ENCODE peak calls at places on chromosomes 7 and 10, in nine cellular contexts. Y is DND-41, B is hepatocyte, T is H9, D is IMR-90, V is cardiac fibroblast, W is endothelial cell, K is HL-60, I is brain microvascular endothelial cell. E is an unnamed sample.

GRCh38 chr7:52163311-52163710 is 846.7 kb upstream of the COBL start:
- DNase-seq in Y (no peak), B (no peak), T (no peak), D (no peak), V (no peak), W (no peak), K (no peak), I (no peak), E (no peak)

GRCh38 chr10:33897255-33897893 is 562.9 kb upstream of the NRP1 start:
- DNase-seq in Y (no peak), B (no peak), T (no peak), D (peak), V (peak), W (no peak), K (no peak), I (peak), E (no peak)

GRCh38 chr10:67609996-67610793 is 85.8 kb downstream of the CTNNA3 start:
- DNase-seq in Y (no peak), B (no peak), T (no peak), D (peak), V (peak), W (no peak), K (no peak), I (no peak), E (no peak)

GRCh38 chr7:44152971-44153947 is 12.1 kb upstream of the MYL7 start:
- DNase-seq in Y (no peak), B (no peak), T (no peak), D (no peak), V (no peak), W (no peak), K (no peak), I (no peak), E (no peak)

GRCh38 chr7:149662591-149663095 is 110.7 kb downstream of the ZNF467 start:
- DNase-seq in Y (peak), B (peak), T (peak), D (peak), V (peak), W (peak), K (peak), I (peak), E (peak)

GRCh38 chr10:22629843-22630228 is 84.5 kb downstream of the PIP4K2A start:
- DNase-seq in Y (no peak), B (no peak), T (no peak), D (no peak), V (no peak), W (no peak), K (no peak), I (no peak), E (peak)

GRCh38 chr7:5139998-5140397 is 50.0 kb upstream of the WIPI2 start:
- DNase-seq in Y (peak), B (peak), T (peak), D (peak), V (peak), W (peak), K (peak), I (peak), E (peak)

GRCh38 chr10:6175329-6176055 is 27.2 kb upstream of the PFKFB3 start:
- DNase-seq in Y (no peak), B (no peak), T (no peak), D (no peak), V (no peak), W (no peak), K (no peak), I (no peak), E (peak)

GRCh38 chr10:123007558-123008378 is 827 bp downstream of the IKZF5 start:
- DNase-seq in Y (peak), B (peak), T (peak), D (peak), V (peak), W (peak), K (peak), I (peak), E (peak)

GRCh38 chr10:79178614-79179403 is 110.0 kb downstream of the ZMIZ1 start:
- DNase-seq in Y (no peak), B (peak), T (no peak), D (peak), V (peak), W (peak), K (no peak), I (peak), E (no peak)

GRCh38 chr7:38880454-38880853 is 28.5 kb downstream of the VPS41 start:
- DNase-seq in Y (no peak), B (no peak), T (no peak), D (no peak), V (peak), W (no peak), K (no peak), I (no peak), E (no peak)

GRCh38 chr7:143892527-143893300 is 9.3 kb downstream of the TCAF1 start:
- DNase-seq in Y (no peak), B (no peak), T (no peak), D (peak), V (peak), W (no peak), K (peak), I (peak), E (no peak)

GRCh38 chr7:115221484-115221883 is 299.6 kb downstream of the MDFIC start:
- DNase-seq in Y (no peak), B (no peak), T (no peak), D (peak), V (no peak), W (no peak), K (no peak), I (no peak), E (no peak)

GRCh38 chr7:115216652-115217051 is 294.8 kb downstream of the MDFIC start:
- DNase-seq in Y (no peak), B (no peak), T (no peak), D (peak), V (no peak), W (no peak), K (no peak), I (no peak), E (no peak)

GRCh38 chr7:115218076-115218475 is 296.2 kb downstream of the MDFIC start:
- DNase-seq in Y (no peak), B (no peak), T (no peak), D (no peak), V (no peak), W (no peak), K (no peak), I (no peak), E (no peak)

GRCh38 chr7:115217373-115217772 is 295.5 kb downstream of the MDFIC start:
- DNase-seq in Y (no peak), B (no peak), T (no peak), D (no peak), V (peak), W (no peak), K (no peak), I (no peak), E (no peak)
- TF ChIP-seq CTCF in Y (peak), B (no peak), T (no peak), D (peak), V (peak), W (peak), K (no peak), I (no peak), E (peak)

DNA sequence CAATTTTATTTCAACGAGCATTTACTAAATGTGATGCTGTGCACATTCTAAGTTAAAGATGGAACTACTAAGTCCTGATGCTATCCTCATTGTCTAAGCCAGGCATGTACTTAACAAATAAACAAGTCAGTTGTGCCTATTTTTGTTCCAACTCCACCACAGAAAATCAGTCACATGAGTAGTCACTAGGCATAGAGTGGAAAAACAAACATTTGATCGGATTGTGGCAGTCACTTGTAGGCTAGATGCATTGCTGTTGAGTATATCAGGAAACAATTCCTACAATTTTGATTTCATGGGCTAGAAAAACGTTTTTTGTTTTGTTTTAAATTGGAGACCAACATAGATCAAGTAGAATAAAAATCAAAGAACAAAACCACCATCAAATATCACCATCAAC is 177.6 kb upstream of the SLC25A13 start:
- DNase-seq in Y (no peak), B (no peak), T (no peak), D (no peak), V (no peak), W (no peak), K (no peak), I (no peak), E (no peak)
- TF ChIP-seq CTCF in Y (no peak), B (no peak), T (no peak), D (no peak), V (no peak), W (no peak), K (no peak), I (no peak), E (no peak)

GRCh38 chr10:4767033-4767814 is 58.8 kb upstream of the AKR1E2 start:
- DNase-seq in Y (peak), B (peak), T (no peak), D (peak), V (peak), W (no peak), K (no peak), I (peak), E (peak)

GRCh38 chr10:4763513-4763912 is 62.5 kb upstream of the AKR1E2 start:
- DNase-seq in Y (no peak), B (no peak), T (no peak), D (no peak), V (no peak), W (no peak), K (no peak), I (no peak), E (no peak)

GRCh38 chr10:4765428-4765827 is 60.6 kb upstream of the AKR1E2 start:
- DNase-seq in Y (no peak), B (no peak), T (no peak), D (peak), V (peak), W (no peak), K (no peak), I (no peak), E (no peak)

GRCh38 chr10:4766449-4766848 is 59.6 kb upstream of the AKR1E2 start:
- DNase-seq in Y (peak), B (no peak), T (no peak), D (peak), V (peak), W (no peak), K (no peak), I (no peak), E (no peak)

DNA sequence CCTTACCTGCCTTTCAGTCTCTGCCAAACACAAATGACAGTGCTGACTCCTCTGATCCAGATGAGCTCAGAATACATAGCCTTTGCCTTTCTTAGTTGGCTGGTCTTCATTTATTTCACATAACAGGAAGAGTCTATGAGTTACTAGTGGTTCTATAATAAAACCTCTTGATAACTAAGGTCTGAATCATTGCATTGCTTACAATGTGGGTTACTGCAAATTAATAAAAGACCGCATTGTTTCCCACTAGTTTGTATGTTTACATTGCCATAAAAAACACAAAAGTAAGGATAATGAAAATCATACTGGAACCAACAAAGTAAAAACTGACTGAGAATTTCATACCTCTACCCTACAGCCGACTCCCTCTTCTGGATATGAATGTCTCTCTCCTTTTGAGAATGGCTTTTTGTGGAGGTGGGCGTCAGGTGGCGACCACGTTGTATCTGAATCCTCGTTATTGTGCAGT is 62.0 kb upstream of the AKR1E2 start:
- DNase-seq in Y (no peak), B (no peak), T (no peak), D (peak), V (peak), W (no peak), K (no peak), I (no peak), E (peak)
- TF ChIP-seq CTCF in Y (no peak), B (peak), T (no peak), D (no peak), V (no peak), W (no peak), K (no peak), I (peak), E (no peak)

GRCh38 chr7:100191775-100192174 is 14.1 kb downstream of the STAG3 start:
- DNase-seq in Y (no peak), B (no peak), T (no peak), D (peak), V (peak), W (no peak), K (peak), I (peak), E (no peak)

GRCh38 chr7:100190059-100190711 is 12.5 kb downstream of the STAG3 start:
- DNase-seq in Y (no peak), B (no peak), T (no peak), D (peak), V (peak), W (no peak), K (no peak), I (peak), E (no peak)

GRCh38 chr7:100192951-100193350 is 15.2 kb downstream of the STAG3 start:
- DNase-seq in Y (no peak), B (no peak), T (no peak), D (no peak), V (no peak), W (no peak), K (no peak), I (no peak), E (no peak)

GRCh38 chr7:100189061-100189460 is 11.3 kb downstream of the STAG3 start:
- DNase-seq in Y (no peak), B (no peak), T (no peak), D (no peak), V (no peak), W (no peak), K (no peak), I (no peak), E (no peak)
- TF ChIP-seq CTCF in Y (no peak), B (no peak), T (peak), D (peak), V (no peak), W (no peak), K (no peak), I (peak), E (no peak)

GRCh38 chr10:89857399-89857798 is 156.0 kb downstream of the KIF20B start:
- DNase-seq in Y (no peak), B (no peak), T (no peak), D (peak), V (no peak), W (no peak), K (no peak), I (no peak), E (no peak)

GRCh38 chr10:89852872-89853271 is 151.5 kb downstream of the KIF20B start:
- DNase-seq in Y (no peak), B (no peak), T (no peak), D (no peak), V (no peak), W (no peak), K (no peak), I (no peak), E (no peak)

DNA sequence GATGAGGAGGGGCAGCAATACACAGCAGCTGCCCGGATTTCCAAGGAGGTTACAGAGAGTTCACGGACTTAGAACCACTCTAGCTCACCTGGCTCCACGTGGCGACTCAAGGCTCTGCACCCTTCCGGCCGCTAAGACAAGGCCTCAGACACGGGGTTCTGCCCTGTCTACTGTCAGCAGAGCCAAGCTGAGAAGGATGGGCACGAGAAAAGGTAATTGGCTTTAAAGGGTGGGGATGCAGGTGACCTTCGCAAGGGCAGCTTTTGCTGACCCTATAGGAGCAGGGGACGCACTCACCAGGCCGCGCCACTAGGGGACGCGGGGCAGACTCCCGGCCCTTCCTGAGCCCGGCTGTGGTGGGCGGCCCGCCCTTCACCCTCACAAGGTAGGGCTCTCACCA is 152.4 kb downstream of the KIF20B start:
- DNase-seq in Y (no peak), B (no peak), T (peak), D (no peak), V (no peak), W (peak), K (no peak), I (no peak), E (no peak)
- TF ChIP-seq CTCF in Y (no peak), B (no peak), T (peak), D (no peak), V (peak), W (peak), K (no peak), I (peak), E (no peak)

GRCh38 chr10:4848341-4849041 is 22.5 kb downstream of the AKR1E2 start:
- DNase-seq in Y (no peak), B (no peak), T (no peak), D (no peak), V (no peak), W (no peak), K (no peak), I (no peak), E (no peak)
- TF ChIP-seq CTCF in Y (no peak), B (no peak), T (no peak), D (no peak), V (no peak), W (no peak), K (no peak), I (no peak), E (no peak)

DNA sequence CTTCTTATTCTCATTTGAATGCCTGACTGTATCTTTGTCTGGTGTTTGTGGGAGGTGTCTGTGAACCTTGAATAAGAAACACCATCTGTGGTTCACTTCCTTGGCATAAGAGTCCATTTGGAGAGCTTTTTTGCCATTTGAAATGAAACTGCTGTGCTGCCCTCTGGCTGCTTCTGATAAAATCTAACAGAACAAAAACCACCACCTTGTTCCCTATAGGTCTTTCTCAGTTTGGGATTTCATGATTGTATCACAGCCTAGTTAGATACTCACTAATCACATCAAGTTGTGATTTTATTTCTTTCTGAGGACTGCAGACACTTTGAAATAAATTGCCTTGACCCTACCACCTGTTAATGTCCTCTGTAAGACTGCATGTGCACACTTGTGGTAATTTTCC is 102.7 kb upstream of the FAM13C start:
- DNase-seq in Y (no peak), B (peak), T (no peak), D (peak), V (peak), W (peak), K (no peak), I (peak), E (no peak)
- TF ChIP-seq CTCF in Y (no peak), B (peak), T (peak), D (peak), V (peak), W (no peak), K (no peak), I (peak), E (no peak)